ENCODE peak calls at places on chromosomes 5 and 9, in four cellular contexts. B is NCI-H2171 treated with DMSO at 0.1 percent for 48 hours, O is fibroblast of lung, G is HTR-8/SVneo. D is an unnamed sample.
A peak's percentile ranks its signal among the peaks of the same experiment; 100 is the strongest.

GRCh38 chr5:158246661-158247060 is 387.7 kb upstream of the CLINT1 start:
- DNase-seq in B (peak; percentile 78), O (no peak), G (no peak), D (no peak)

GRCh38 chr9:77516781-77517180 is 131.3 kb downstream of the GNA14 start:
- DNase-seq in B (no peak), O (no peak), G (no peak), D (no peak)

GRCh38 chr9:4837126-4837767 is 44.5 kb downstream of the RCL1 start:
- DNase-seq in B (no peak), O (peak; percentile 62), G (no peak), D (no peak)

GRCh38 chr5:120139039-120139438 is 325.1 kb upstream of the PRR16 start:
- DNase-seq in B (no peak), O (peak; percentile 91), G (peak; percentile 55), D (peak; percentile 6)

GRCh38 chr9:98971168-98971914 is 27.6 kb downstream of the COL15A1 start:
- DNase-seq in B (no peak), O (peak; percentile 78), G (peak; percentile 69), D (peak; percentile 19)

GRCh38 chr5:138391859-138392386 is 39.4 kb downstream of the KDM3B start:
- DNase-seq in B (no peak), O (no peak), G (no peak), D (no peak)

GRCh38 chr9:38437193-38437823 is 13.1 kb upstream of the IGFBPL1 start:
- DNase-seq in B (no peak), O (peak; percentile 54), G (no peak), D (no peak)

GRCh38 chr9:9913276-9913832 is 699.4 kb downstream of the PTPRD start:
- DNase-seq in B (no peak), O (no peak), G (no peak), D (no peak)

GRCh38 chr5:150137168-150137957 is 18.3 kb downstream of the PDGFRB start:
- DNase-seq in B (no peak), O (peak; percentile 79), G (no peak), D (no peak)

GRCh38 chr5:88659529-88660325 is 223.3 kb downstream of the MEF2C start:
- DNase-seq in B (no peak), O (peak; percentile 70), G (no peak), D (no peak)

GRCh38 chr9:38621434-38622082 is 1.2 kb upstream of the ANKRD18A start:
- DNase-seq in B (peak; percentile 60), O (peak; percentile 14), G (no peak), D (no peak)

GRCh38 chr9:130267930-130268329 is 2.4 kb downstream of the HMCN2 start:
- DNase-seq in B (peak; percentile 61), O (no peak), G (no peak), D (no peak)

GRCh38 chr5:107592515-107592914 is 78.2 kb downstream of the EFNA5 start:
- DNase-seq in B (no peak), O (no peak), G (no peak), D (no peak)

GRCh38 chr5:120155873-120156272 is 308.2 kb upstream of the PRR16 start:
- DNase-seq in B (no peak), O (no peak), G (no peak), D (no peak)

GRCh38 chr9:95757026-95757425 is 118.5 kb upstream of the ERCC6L2 start:
- DNase-seq in B (no peak), O (peak; percentile 85), G (no peak), D (no peak)

GRCh38 chr5:32462618-32463017 is 18.1 kb upstream of the ZFR start:
- DNase-seq in B (no peak), O (peak; percentile 79), G (no peak), D (peak; percentile 24)

GRCh38 chr5:173750538-173751265 is 134.3 kb upstream of the BOD1 start:
- DNase-seq in B (no peak), O (no peak), G (no peak), D (no peak)

GRCh38 chr9:14722391-14723035 is at the start of gene CER1:
- DNase-seq in B (no peak), O (no peak), G (no peak), D (no peak)

GRCh38 chr5:149635394-149635793 is 54.1 kb downstream of the ARHGEF37 start:
- DNase-seq in B (no peak), O (peak; percentile 45), G (no peak), D (no peak)

GRCh38 chr5:141761-142160 is 49.5 kb upstream of the LRRC14B start:
- DNase-seq in B (no peak), O (no peak), G (no peak), D (no peak)

GRCh38 chr5:19886123-19886921 is 101.7 kb downstream of the CDH18 start:
- DNase-seq in B (peak; percentile 77), O (peak; percentile 85), G (peak; percentile 32), D (no peak)

GRCh38 chr5:2015961-2016360 is 133.2 kb upstream of the IRX4 start:
- DNase-seq in B (no peak), O (no peak), G (no peak), D (no peak)

GRCh38 chr9:124342946-124343485 is 72.2 kb downstream of the PSMB7 start:
- DNase-seq in B (peak; percentile 51), O (peak; percentile 92), G (peak; percentile 91), D (peak; percentile 93)

GRCh38 chr5:4212981-4213819 is 617.6 kb downstream of the IRX1 start:
- DNase-seq in B (no peak), O (no peak), G (no peak), D (no peak)

GRCh38 chr9:99822096-99822595 is 461 bp downstream of the NR4A3 start:
- DNase-seq in B (peak; percentile 62), O (no peak), G (peak; percentile 9), D (no peak)

GRCh38 chr9:28801144-28801799 is 1228.0 kb upstream of the C9orf72 start:
- DNase-seq in B (peak; percentile 46), O (peak; percentile 38), G (no peak), D (no peak)

GRCh38 chr5:57911466-57911865 is 428.9 kb upstream of the ACTBL2 start:
- DNase-seq in B (no peak), O (peak; percentile 20), G (no peak), D (no peak)

GRCh38 chr9:19199012-19199411 is 31.5 kb upstream of the DENND4C start:
- DNase-seq in B (no peak), O (no peak), G (no peak), D (no peak)

GRCh38 chr5:139340051-139340450 is 1.6 kb upstream of the PAIP2 start:
- DNase-seq in B (no peak), O (peak; percentile 20), G (no peak), D (no peak)

GRCh38 chr5:179866241-179867078 is 7.8 kb upstream of the MRNIP start:
- DNase-seq in B (no peak), O (no peak), G (no peak), D (no peak)

GRCh38 chr9:4815381-4815956 is 22.7 kb downstream of the RCL1 start:
- DNase-seq in B (no peak), O (no peak), G (no peak), D (no peak)

GRCh38 chr5:177389368-177390169 is 5.3 kb downstream of the SLC34A1 start:
- DNase-seq in B (no peak), O (peak; percentile 93), G (peak; percentile 71), D (peak; percentile 64)